ENCODE peak calls at places on chromosomes 12 and 14, in seven cellular contexts. One of them, this sample, is unnamed.

GRCh38 chr12:108689314-108690190 is 41.8 kb downstream of the CORO1C start:
- DNase-seq in cardiac muscle cell: peak
- DNase-seq in AG04450: no peak
- DNase-seq in keratinocyte: no peak
- DNase-seq in ovary: no peak
- DNase-seq in body of pancreas: no peak
- DNase-seq in vagina: no peak
- DNase-seq in this sample: peak

GRCh38 chr14:26190644-26191043 is 407.2 kb downstream of the NOVA1 start:
- DNase-seq in cardiac muscle cell: peak
- DNase-seq in AG04450: no peak
- DNase-seq in keratinocyte: no peak
- DNase-seq in ovary: no peak
- DNase-seq in body of pancreas: no peak
- DNase-seq in vagina: no peak
- DNase-seq in this sample: peak

GRCh38 chr12:102480401-102480800 is at the start of gene IGF1:
- DNase-seq in cardiac muscle cell: peak
- DNase-seq in AG04450: no peak
- DNase-seq in keratinocyte: no peak
- DNase-seq in ovary: peak
- DNase-seq in body of pancreas: no peak
- DNase-seq in vagina: no peak
- DNase-seq in this sample: peak

GRCh38 chr12:66010787-66011547 is 119.6 kb downstream of the LLPH start:
- DNase-seq in cardiac muscle cell: peak
- DNase-seq in AG04450: no peak
- DNase-seq in keratinocyte: no peak
- DNase-seq in ovary: no peak
- DNase-seq in body of pancreas: no peak
- DNase-seq in vagina: no peak
- DNase-seq in this sample: no peak

GRCh38 chr12:24546084-24546483 is 402.8 kb downstream of the BCAT1 start:
- DNase-seq in cardiac muscle cell: no peak
- DNase-seq in AG04450: no peak
- DNase-seq in keratinocyte: no peak
- DNase-seq in ovary: no peak
- DNase-seq in body of pancreas: no peak
- DNase-seq in vagina: no peak
- DNase-seq in this sample: no peak

GRCh38 chr12:69840727-69841126 is 15.7 kb downstream of the MYRFL start:
- DNase-seq in cardiac muscle cell: peak
- DNase-seq in AG04450: no peak
- DNase-seq in keratinocyte: no peak
- DNase-seq in ovary: no peak
- DNase-seq in body of pancreas: no peak
- DNase-seq in vagina: no peak
- DNase-seq in this sample: no peak

GRCh38 chr14:105979446-105979845 is 453.1 kb downstream of the TMEM121 start:
- DNase-seq in cardiac muscle cell: no peak
- DNase-seq in AG04450: no peak
- DNase-seq in keratinocyte: no peak
- DNase-seq in ovary: no peak
- DNase-seq in body of pancreas: no peak
- DNase-seq in vagina: no peak
- DNase-seq in this sample: no peak

GRCh38 chr12:4421590-4422031 is 24.0 kb downstream of the FGF6 start:
- DNase-seq in cardiac muscle cell: peak
- DNase-seq in AG04450: no peak
- DNase-seq in keratinocyte: peak
- DNase-seq in ovary: no peak
- DNase-seq in body of pancreas: no peak
- DNase-seq in vagina: no peak
- DNase-seq in this sample: peak

GRCh38 chr14:21385170-21385904 is 1.5 kb upstream of the SUPT16H start:
- DNase-seq in cardiac muscle cell: no peak
- DNase-seq in AG04450: no peak
- DNase-seq in keratinocyte: no peak
- DNase-seq in ovary: no peak
- DNase-seq in body of pancreas: no peak
- DNase-seq in vagina: no peak
- DNase-seq in this sample: no peak

GRCh38 chr12:115657081-115658013 is 620.1 kb downstream of the MED13L start:
- DNase-seq in cardiac muscle cell: no peak
- DNase-seq in AG04450: no peak
- DNase-seq in keratinocyte: no peak
- DNase-seq in ovary: no peak
- DNase-seq in body of pancreas: no peak
- DNase-seq in vagina: no peak
- DNase-seq in this sample: peak

GRCh38 chr12:24387381-24387780 is 437.9 kb upstream of the SOX5 start:
- DNase-seq in cardiac muscle cell: no peak
- DNase-seq in AG04450: no peak
- DNase-seq in keratinocyte: no peak
- DNase-seq in ovary: no peak
- DNase-seq in body of pancreas: no peak
- DNase-seq in vagina: no peak
- DNase-seq in this sample: no peak

GRCh38 chr14:63257299-63257698 is 53.1 kb downstream of the RHOJ start:
- DNase-seq in cardiac muscle cell: no peak
- DNase-seq in AG04450: no peak
- DNase-seq in keratinocyte: no peak
- DNase-seq in ovary: no peak
- DNase-seq in body of pancreas: no peak
- DNase-seq in vagina: no peak
- DNase-seq in this sample: no peak

GRCh38 chr12:118126119-118126757 is 9.7 kb upstream of the PEBP1 start:
- DNase-seq in cardiac muscle cell: no peak
- DNase-seq in AG04450: no peak
- DNase-seq in keratinocyte: no peak
- DNase-seq in ovary: peak
- DNase-seq in body of pancreas: peak
- DNase-seq in vagina: no peak
- DNase-seq in this sample: no peak

GRCh38 chr14:70881549-70882174 is 25.6 kb upstream of the PCNX1 start:
- DNase-seq in cardiac muscle cell: no peak
- DNase-seq in AG04450: no peak
- DNase-seq in keratinocyte: no peak
- DNase-seq in ovary: no peak
- DNase-seq in body of pancreas: no peak
- DNase-seq in vagina: no peak
- DNase-seq in this sample: no peak

GRCh38 chr14:22432348-22432976 is 156.6 kb downstream of the DAD1 start:
- DNase-seq in cardiac muscle cell: peak
- DNase-seq in AG04450: peak
- DNase-seq in keratinocyte: peak
- DNase-seq in ovary: peak
- DNase-seq in body of pancreas: peak
- DNase-seq in vagina: no peak
- DNase-seq in this sample: peak

GRCh38 chr14:83255015-83255726 is 1721.5 kb upstream of the SEL1L start:
- DNase-seq in cardiac muscle cell: no peak
- DNase-seq in AG04450: no peak
- DNase-seq in keratinocyte: no peak
- DNase-seq in ovary: no peak
- DNase-seq in body of pancreas: no peak
- DNase-seq in vagina: no peak
- DNase-seq in this sample: peak

GRCh38 chr12:64943686-64944085 is 119.2 kb downstream of the TBC1D30 start:
- DNase-seq in cardiac muscle cell: peak
- DNase-seq in AG04450: peak
- DNase-seq in keratinocyte: no peak
- DNase-seq in ovary: no peak
- DNase-seq in body of pancreas: no peak
- DNase-seq in vagina: no peak
- DNase-seq in this sample: peak

GRCh38 chr12:130335517-130336392 is 1.9 kb upstream of the PIWIL1 start:
- DNase-seq in cardiac muscle cell: peak
- DNase-seq in AG04450: no peak
- DNase-seq in keratinocyte: peak
- DNase-seq in ovary: peak
- DNase-seq in body of pancreas: peak
- DNase-seq in vagina: no peak
- DNase-seq in this sample: peak

GRCh38 chr12:130334399-130334798 is 3.3 kb upstream of the PIWIL1 start:
- DNase-seq in cardiac muscle cell: no peak
- DNase-seq in AG04450: no peak
- DNase-seq in keratinocyte: no peak
- DNase-seq in ovary: no peak
- DNase-seq in body of pancreas: no peak
- DNase-seq in vagina: no peak
- DNase-seq in this sample: no peak

GRCh38 chr12:130333341-130333740 is 4.3 kb upstream of the PIWIL1 start:
- DNase-seq in cardiac muscle cell: no peak
- DNase-seq in AG04450: no peak
- DNase-seq in keratinocyte: no peak
- DNase-seq in ovary: no peak
- DNase-seq in body of pancreas: no peak
- DNase-seq in vagina: no peak
- DNase-seq in this sample: no peak

GRCh38 chr12:130336723-130337475 is 788 bp upstream of the PIWIL1 start:
- DNase-seq in cardiac muscle cell: no peak
- DNase-seq in AG04450: no peak
- DNase-seq in keratinocyte: no peak
- DNase-seq in ovary: no peak
- DNase-seq in body of pancreas: no peak
- DNase-seq in vagina: no peak
- DNase-seq in this sample: no peak

GRCh38 chr12:130334937-130335336 is 2.8 kb upstream of the PIWIL1 start:
- DNase-seq in cardiac muscle cell: no peak
- DNase-seq in AG04450: no peak
- DNase-seq in keratinocyte: peak
- DNase-seq in ovary: no peak
- DNase-seq in body of pancreas: no peak
- DNase-seq in vagina: no peak
- DNase-seq in this sample: no peak
- TF ChIP-seq CTCF in cardiac muscle cell: no peak
- TF ChIP-seq CTCF in AG04450: no peak
- TF ChIP-seq CTCF in keratinocyte: peak
- TF ChIP-seq CTCF in ovary: no peak
- TF ChIP-seq CTCF in body of pancreas: no peak
- TF ChIP-seq CTCF in vagina: no peak
- TF ChIP-seq CTCF in this sample: no peak

GRCh38 chr12:121038861-121039654 is at the start of gene OASL:
- DNase-seq in cardiac muscle cell: peak
- DNase-seq in AG04450: no peak
- DNase-seq in keratinocyte: no peak
- DNase-seq in ovary: no peak
- DNase-seq in body of pancreas: peak
- DNase-seq in vagina: no peak
- DNase-seq in this sample: peak
- H3K4me3 ChIP-seq in cardiac muscle cell: no peak
- H3K4me3 ChIP-seq in AG04450: peak
- H3K4me3 ChIP-seq in keratinocyte: peak
- H3K4me3 ChIP-seq in ovary: peak
- H3K4me3 ChIP-seq in body of pancreas: peak
- H3K4me3 ChIP-seq in vagina: peak
- H3K4me3 ChIP-seq in this sample: peak

GRCh38 chr12:121915841-121916321 is 2.5 kb upstream of the CFAP251 start:
- DNase-seq in cardiac muscle cell: no peak
- DNase-seq in AG04450: no peak
- DNase-seq in keratinocyte: no peak
- DNase-seq in ovary: no peak
- DNase-seq in body of pancreas: no peak
- DNase-seq in vagina: no peak
- DNase-seq in this sample: peak

GRCh38 chr12:121921106-121921505 is 2.7 kb downstream of the CFAP251 start:
- DNase-seq in cardiac muscle cell: no peak
- DNase-seq in AG04450: no peak
- DNase-seq in keratinocyte: no peak
- DNase-seq in ovary: no peak
- DNase-seq in body of pancreas: no peak
- DNase-seq in vagina: no peak
- DNase-seq in this sample: no peak

GRCh38 chr12:121917950-121918678 is at the start of gene CFAP251:
- DNase-seq in cardiac muscle cell: peak
- DNase-seq in AG04450: no peak
- DNase-seq in keratinocyte: peak
- DNase-seq in ovary: peak
- DNase-seq in body of pancreas: peak
- DNase-seq in vagina: no peak
- DNase-seq in this sample: peak

GRCh38 chr12:121918679-121919038 is 267 bp downstream of the CFAP251 start:
- DNase-seq in cardiac muscle cell: no peak
- DNase-seq in AG04450: no peak
- DNase-seq in keratinocyte: no peak
- DNase-seq in ovary: no peak
- DNase-seq in body of pancreas: no peak
- DNase-seq in vagina: no peak
- DNase-seq in this sample: no peak

GRCh38 chr12:121916719-121917118 is 1.7 kb upstream of the CFAP251 start:
- DNase-seq in cardiac muscle cell: peak
- DNase-seq in AG04450: no peak
- DNase-seq in keratinocyte: no peak
- DNase-seq in ovary: no peak
- DNase-seq in body of pancreas: no peak
- DNase-seq in vagina: no peak
- DNase-seq in this sample: peak
- TF ChIP-seq CTCF in cardiac muscle cell: peak
- TF ChIP-seq CTCF in AG04450: peak
- TF ChIP-seq CTCF in keratinocyte: peak
- TF ChIP-seq CTCF in ovary: no peak
- TF ChIP-seq CTCF in body of pancreas: no peak
- TF ChIP-seq CTCF in vagina: no peak
- TF ChIP-seq CTCF in this sample: peak

GRCh38 chr14:68771631-68772030 is 21.2 kb downstream of the ZFP36L1 start:
- DNase-seq in cardiac muscle cell: no peak
- DNase-seq in AG04450: no peak
- DNase-seq in keratinocyte: no peak
- DNase-seq in ovary: peak
- DNase-seq in body of pancreas: no peak
- DNase-seq in vagina: no peak
- DNase-seq in this sample: no peak
- H3K4me3 ChIP-seq in cardiac muscle cell: no peak
- H3K4me3 ChIP-seq in AG04450: no peak
- H3K4me3 ChIP-seq in keratinocyte: no peak
- H3K4me3 ChIP-seq in ovary: no peak
- H3K4me3 ChIP-seq in body of pancreas: no peak
- H3K4me3 ChIP-seq in vagina: no peak
- H3K4me3 ChIP-seq in this sample: no peak

This sample was measured in choroid plexus epithelial cell.